ENCODE peak calls at places on chromosomes 11 and 22, in six cellular contexts. One of them, this sample, is unnamed.

GRCh38 chr11:11975201-11976092 is 33.0 kb downstream of the DKK3 start:
- DNase-seq in CD8-positive, alpha-beta memory T cell: no peak
- DNase-seq in kidney epithelial cell: no peak
- DNase-seq in right lobe of liver: peak
- DNase-seq in fibroblast of the aortic adventitia: no peak
- DNase-seq in IMR-90: no peak
- DNase-seq in this sample: no peak

GRCh38 chr11:2392241-2392959 is 8.2 kb upstream of the TSSC4 start:
- DNase-seq in CD8-positive, alpha-beta memory T cell: no peak
- DNase-seq in kidney epithelial cell: no peak
- DNase-seq in right lobe of liver: no peak
- DNase-seq in fibroblast of the aortic adventitia: no peak
- DNase-seq in IMR-90: no peak
- DNase-seq in this sample: no peak

GRCh38 chr11:95335989-95336388 is 105.0 kb upstream of the SESN3 start:
- DNase-seq in CD8-positive, alpha-beta memory T cell: no peak
- DNase-seq in kidney epithelial cell: no peak
- DNase-seq in right lobe of liver: no peak
- DNase-seq in fibroblast of the aortic adventitia: no peak
- DNase-seq in IMR-90: no peak
- DNase-seq in this sample: no peak

GRCh38 chr22:24894220-24894975 is 52.1 kb downstream of the LHFPL7 start:
- DNase-seq in CD8-positive, alpha-beta memory T cell: no peak
- DNase-seq in kidney epithelial cell: peak
- DNase-seq in right lobe of liver: peak
- DNase-seq in fibroblast of the aortic adventitia: peak
- DNase-seq in IMR-90: peak
- DNase-seq in this sample: no peak

GRCh38 chr22:41939981-41940852 is 6.7 kb downstream of the CENPM start:
- DNase-seq in CD8-positive, alpha-beta memory T cell: peak
- DNase-seq in kidney epithelial cell: no peak
- DNase-seq in right lobe of liver: no peak
- DNase-seq in fibroblast of the aortic adventitia: no peak
- DNase-seq in IMR-90: no peak
- DNase-seq in this sample: peak

GRCh38 chr11:27471588-27472397 is 797 bp downstream of the LGR4 start:
- DNase-seq in CD8-positive, alpha-beta memory T cell: peak
- DNase-seq in kidney epithelial cell: no peak
- DNase-seq in right lobe of liver: peak
- DNase-seq in fibroblast of the aortic adventitia: no peak
- DNase-seq in IMR-90: no peak
- DNase-seq in this sample: no peak

GRCh38 chr11:82462588-82462987 is 271.1 kb downstream of the FAM181B start:
- DNase-seq in CD8-positive, alpha-beta memory T cell: no peak
- DNase-seq in kidney epithelial cell: no peak
- DNase-seq in right lobe of liver: no peak
- DNase-seq in fibroblast of the aortic adventitia: no peak
- DNase-seq in IMR-90: no peak
- DNase-seq in this sample: no peak

GRCh38 chr11:33507967-33508366 is 192.7 kb downstream of the C11orf91 start:
- DNase-seq in CD8-positive, alpha-beta memory T cell: no peak
- DNase-seq in kidney epithelial cell: no peak
- DNase-seq in right lobe of liver: no peak
- DNase-seq in fibroblast of the aortic adventitia: peak
- DNase-seq in IMR-90: peak
- DNase-seq in this sample: no peak

GRCh38 chr11:112627588-112628045 is 333.6 kb upstream of the NCAM1 start:
- DNase-seq in CD8-positive, alpha-beta memory T cell: no peak
- DNase-seq in kidney epithelial cell: no peak
- DNase-seq in right lobe of liver: no peak
- DNase-seq in fibroblast of the aortic adventitia: no peak
- DNase-seq in IMR-90: no peak
- DNase-seq in this sample: no peak

GRCh38 chr11:122709042-122709760 is 53.7 kb downstream of the UBASH3B start:
- DNase-seq in CD8-positive, alpha-beta memory T cell: no peak
- DNase-seq in kidney epithelial cell: peak
- DNase-seq in right lobe of liver: no peak
- DNase-seq in fibroblast of the aortic adventitia: peak
- DNase-seq in IMR-90: peak
- DNase-seq in this sample: no peak

GRCh38 chr22:40499187-40499753 is 128.9 kb downstream of the SGSM3 start:
- DNase-seq in CD8-positive, alpha-beta memory T cell: no peak
- DNase-seq in kidney epithelial cell: peak
- DNase-seq in right lobe of liver: no peak
- DNase-seq in fibroblast of the aortic adventitia: peak
- DNase-seq in IMR-90: peak
- DNase-seq in this sample: no peak
- H3K4me3 ChIP-seq in CD8-positive, alpha-beta memory T cell: no peak
- H3K4me3 ChIP-seq in kidney epithelial cell: no peak
- H3K4me3 ChIP-seq in right lobe of liver: no peak
- H3K4me3 ChIP-seq in fibroblast of the aortic adventitia: no peak
- H3K4me3 ChIP-seq in IMR-90: no peak
- H3K4me3 ChIP-seq in this sample: no peak

GRCh38 chr22:40414306-40414705 is 43.9 kb downstream of the SGSM3 start:
- DNase-seq in CD8-positive, alpha-beta memory T cell: no peak
- DNase-seq in kidney epithelial cell: peak
- DNase-seq in right lobe of liver: no peak
- DNase-seq in fibroblast of the aortic adventitia: peak
- DNase-seq in IMR-90: peak
- DNase-seq in this sample: no peak

GRCh38 chr22:40415531-40416266 is 45.3 kb downstream of the SGSM3 start:
- DNase-seq in CD8-positive, alpha-beta memory T cell: no peak
- DNase-seq in kidney epithelial cell: no peak
- DNase-seq in right lobe of liver: no peak
- DNase-seq in fibroblast of the aortic adventitia: no peak
- DNase-seq in IMR-90: peak
- DNase-seq in this sample: no peak

GRCh38 chr22:40416267-40416570 is 45.8 kb downstream of the SGSM3 start:
- DNase-seq in CD8-positive, alpha-beta memory T cell: no peak
- DNase-seq in kidney epithelial cell: no peak
- DNase-seq in right lobe of liver: no peak
- DNase-seq in fibroblast of the aortic adventitia: no peak
- DNase-seq in IMR-90: no peak
- DNase-seq in this sample: no peak

GRCh38 chr22:40413873-40414272 is 43.5 kb downstream of the SGSM3 start:
- DNase-seq in CD8-positive, alpha-beta memory T cell: no peak
- DNase-seq in kidney epithelial cell: no peak
- DNase-seq in right lobe of liver: no peak
- DNase-seq in fibroblast of the aortic adventitia: no peak
- DNase-seq in IMR-90: no peak
- DNase-seq in this sample: no peak

GRCh38 chr22:40414838-40415505 is 44.6 kb downstream of the SGSM3 start:
- DNase-seq in CD8-positive, alpha-beta memory T cell: no peak
- DNase-seq in kidney epithelial cell: no peak
- DNase-seq in right lobe of liver: no peak
- DNase-seq in fibroblast of the aortic adventitia: no peak
- DNase-seq in IMR-90: no peak
- DNase-seq in this sample: no peak
- H3K4me3 ChIP-seq in CD8-positive, alpha-beta memory T cell: no peak
- H3K4me3 ChIP-seq in kidney epithelial cell: no peak
- H3K4me3 ChIP-seq in right lobe of liver: no peak
- H3K4me3 ChIP-seq in fibroblast of the aortic adventitia: no peak
- H3K4me3 ChIP-seq in IMR-90: no peak
- H3K4me3 ChIP-seq in this sample: no peak

GRCh38 chr11:73597956-73598718 is at the start of gene FAM168A:
- DNase-seq in CD8-positive, alpha-beta memory T cell: peak
- DNase-seq in kidney epithelial cell: peak
- DNase-seq in right lobe of liver: peak
- DNase-seq in fibroblast of the aortic adventitia: peak
- DNase-seq in IMR-90: peak
- DNase-seq in this sample: peak

GRCh38 chr11:73592640-73593039 is 5.3 kb downstream of the FAM168A start:
- DNase-seq in CD8-positive, alpha-beta memory T cell: no peak
- DNase-seq in kidney epithelial cell: no peak
- DNase-seq in right lobe of liver: no peak
- DNase-seq in fibroblast of the aortic adventitia: no peak
- DNase-seq in IMR-90: no peak
- DNase-seq in this sample: no peak

GRCh38 chr11:73597340-73597955 is 464 bp downstream of the FAM168A start:
- DNase-seq in CD8-positive, alpha-beta memory T cell: no peak
- DNase-seq in kidney epithelial cell: no peak
- DNase-seq in right lobe of liver: no peak
- DNase-seq in fibroblast of the aortic adventitia: no peak
- DNase-seq in IMR-90: no peak
- DNase-seq in this sample: no peak

GRCh38 chr11:73598719-73599379 is 937 bp upstream of the FAM168A start:
- DNase-seq in CD8-positive, alpha-beta memory T cell: no peak
- DNase-seq in kidney epithelial cell: no peak
- DNase-seq in right lobe of liver: no peak
- DNase-seq in fibroblast of the aortic adventitia: no peak
- DNase-seq in IMR-90: no peak
- DNase-seq in this sample: no peak

GRCh38 chr11:73596547-73596946 is 1.4 kb downstream of the FAM168A start:
- DNase-seq in CD8-positive, alpha-beta memory T cell: no peak
- DNase-seq in kidney epithelial cell: no peak
- DNase-seq in right lobe of liver: no peak
- DNase-seq in fibroblast of the aortic adventitia: no peak
- DNase-seq in IMR-90: no peak
- DNase-seq in this sample: no peak
- H3K4me3 ChIP-seq in CD8-positive, alpha-beta memory T cell: peak
- H3K4me3 ChIP-seq in kidney epithelial cell: no peak
- H3K4me3 ChIP-seq in right lobe of liver: no peak
- H3K4me3 ChIP-seq in fibroblast of the aortic adventitia: peak
- H3K4me3 ChIP-seq in IMR-90: peak
- H3K4me3 ChIP-seq in this sample: no peak

GRCh38 chr11:61362542-61362875 is 335 bp downstream of the TMEM138 start:
- DNase-seq in CD8-positive, alpha-beta memory T cell: peak
- DNase-seq in kidney epithelial cell: no peak
- DNase-seq in right lobe of liver: no peak
- DNase-seq in fibroblast of the aortic adventitia: peak
- DNase-seq in IMR-90: peak
- DNase-seq in this sample: no peak
- H3K4me3 ChIP-seq in CD8-positive, alpha-beta memory T cell: peak
- H3K4me3 ChIP-seq in kidney epithelial cell: peak
- H3K4me3 ChIP-seq in right lobe of liver: peak
- H3K4me3 ChIP-seq in fibroblast of the aortic adventitia: peak
- H3K4me3 ChIP-seq in IMR-90: peak
- H3K4me3 ChIP-seq in this sample: peak

GRCh38 chr11:67398661-67399563 is 2.7 kb downstream of the PPP1CA start:
- DNase-seq in CD8-positive, alpha-beta memory T cell: no peak
- DNase-seq in kidney epithelial cell: no peak
- DNase-seq in right lobe of liver: no peak
- DNase-seq in fibroblast of the aortic adventitia: no peak
- DNase-seq in IMR-90: no peak
- DNase-seq in this sample: no peak
- H3K4me3 ChIP-seq in CD8-positive, alpha-beta memory T cell: no peak
- H3K4me3 ChIP-seq in kidney epithelial cell: no peak
- H3K4me3 ChIP-seq in right lobe of liver: no peak
- H3K4me3 ChIP-seq in fibroblast of the aortic adventitia: peak
- H3K4me3 ChIP-seq in IMR-90: no peak
- H3K4me3 ChIP-seq in this sample: no peak

GRCh38 chr11:35418282-35418846 is 994 bp downstream of the SLC1A2 start:
- DNase-seq in CD8-positive, alpha-beta memory T cell: no peak
- DNase-seq in kidney epithelial cell: no peak
- DNase-seq in right lobe of liver: no peak
- DNase-seq in fibroblast of the aortic adventitia: no peak
- DNase-seq in IMR-90: no peak
- DNase-seq in this sample: no peak
- H3K4me3 ChIP-seq in CD8-positive, alpha-beta memory T cell: no peak
- H3K4me3 ChIP-seq in kidney epithelial cell: no peak
- H3K4me3 ChIP-seq in right lobe of liver: no peak
- H3K4me3 ChIP-seq in fibroblast of the aortic adventitia: no peak
- H3K4me3 ChIP-seq in IMR-90: peak
- H3K4me3 ChIP-seq in this sample: peak

GRCh38 chr11:70205049-70205725 is 2.1 kb downstream of the FADD start:
- DNase-seq in CD8-positive, alpha-beta memory T cell: no peak
- DNase-seq in kidney epithelial cell: no peak
- DNase-seq in right lobe of liver: no peak
- DNase-seq in fibroblast of the aortic adventitia: peak
- DNase-seq in IMR-90: peak
- DNase-seq in this sample: no peak
- H3K4me3 ChIP-seq in CD8-positive, alpha-beta memory T cell: peak
- H3K4me3 ChIP-seq in kidney epithelial cell: no peak
- H3K4me3 ChIP-seq in right lobe of liver: no peak
- H3K4me3 ChIP-seq in fibroblast of the aortic adventitia: peak
- H3K4me3 ChIP-seq in IMR-90: no peak
- H3K4me3 ChIP-seq in this sample: no peak

This sample was measured in effector memory CD4-positive, alpha-beta T cell.